ENCODE peak calls at places on chromosomes 4 and X, in ten cellular contexts. One of them, this sample, is unnamed.

GRCh38 chr4:105059337-105059736 is 87.3 kb upstream of the TET2 start:
- DNase-seq in central memory CD4-positive, alpha-beta T cell: no peak
- DNase-seq in SK-MEL-5: no peak
- DNase-seq in HEK293T: no peak
- DNase-seq in NCI-H345: no peak
- DNase-seq in NCI-H2081: no peak
- DNase-seq in GM03348: no peak
- DNase-seq in posterior vena cava: no peak
- DNase-seq in natural killer cell: no peak
- DNase-seq in activated CD8-positive, alpha-beta memory T cell treated with anti-CD3 and anti-CD28 coated beads, Interleukin-2, amount 10 ng/mL, durations not matched to agents 7 days and 5 days: no peak
- DNase-seq in this sample: no peak

GRCh38 chrX:145826466-145826865 is 8.8 kb downstream of the SLITRK2 start:
- DNase-seq in central memory CD4-positive, alpha-beta T cell: no peak
- DNase-seq in SK-MEL-5: no peak
- DNase-seq in HEK293T: no peak
- DNase-seq in NCI-H345: no peak
- DNase-seq in NCI-H2081: no peak
- DNase-seq in GM03348: no peak
- DNase-seq in posterior vena cava: no peak
- DNase-seq in natural killer cell: no peak
- DNase-seq in activated CD8-positive, alpha-beta memory T cell treated with anti-CD3 and anti-CD28 coated beads, Interleukin-2, amount 10 ng/mL, durations not matched to agents 7 days and 5 days: no peak
- DNase-seq in this sample: no peak

GRCh38 chr4:98664959-98665358 is 6.5 kb upstream of the TSPAN5 start:
- DNase-seq in central memory CD4-positive, alpha-beta T cell: no peak
- DNase-seq in SK-MEL-5: no peak
- DNase-seq in HEK293T: no peak
- DNase-seq in NCI-H345: no peak
- DNase-seq in NCI-H2081: no peak
- DNase-seq in GM03348: no peak
- DNase-seq in posterior vena cava: no peak
- DNase-seq in natural killer cell: no peak
- DNase-seq in activated CD8-positive, alpha-beta memory T cell treated with anti-CD3 and anti-CD28 coated beads, Interleukin-2, amount 10 ng/mL, durations not matched to agents 7 days and 5 days: no peak
- DNase-seq in this sample: no peak

GRCh38 chr4:32488690-32489089 is 1768.5 kb downstream of the PCDH7 start:
- DNase-seq in central memory CD4-positive, alpha-beta T cell: no peak
- DNase-seq in SK-MEL-5: no peak
- DNase-seq in HEK293T: no peak
- DNase-seq in NCI-H345: no peak
- DNase-seq in NCI-H2081: no peak
- DNase-seq in GM03348: no peak
- DNase-seq in posterior vena cava: no peak
- DNase-seq in natural killer cell: no peak
- DNase-seq in activated CD8-positive, alpha-beta memory T cell treated with anti-CD3 and anti-CD28 coated beads, Interleukin-2, amount 10 ng/mL, durations not matched to agents 7 days and 5 days: no peak
- DNase-seq in this sample: no peak

GRCh38 chr4:52750819-52751348 is 341 bp downstream of the ERVMER34-1 start:
- DNase-seq in central memory CD4-positive, alpha-beta T cell: peak; percentile 2
- DNase-seq in SK-MEL-5: no peak
- DNase-seq in HEK293T: no peak
- DNase-seq in NCI-H345: no peak
- DNase-seq in NCI-H2081: no peak
- DNase-seq in GM03348: peak; percentile 56
- DNase-seq in posterior vena cava: no peak
- DNase-seq in natural killer cell: no peak
- DNase-seq in activated CD8-positive, alpha-beta memory T cell treated with anti-CD3 and anti-CD28 coated beads, Interleukin-2, amount 10 ng/mL, durations not matched to agents 7 days and 5 days: no peak
- DNase-seq in this sample: no peak

GRCh38 chr4:146976145-146976544 is 30.5 kb upstream of the TTC29 start:
- DNase-seq in central memory CD4-positive, alpha-beta T cell: no peak
- DNase-seq in SK-MEL-5: no peak
- DNase-seq in HEK293T: no peak
- DNase-seq in NCI-H345: no peak
- DNase-seq in NCI-H2081: no peak
- DNase-seq in GM03348: no peak
- DNase-seq in posterior vena cava: no peak
- DNase-seq in natural killer cell: no peak
- DNase-seq in activated CD8-positive, alpha-beta memory T cell treated with anti-CD3 and anti-CD28 coated beads, Interleukin-2, amount 10 ng/mL, durations not matched to agents 7 days and 5 days: no peak
- DNase-seq in this sample: no peak

GRCh38 chrX:123878177-123878576 is 18.3 kb downstream of the XIAP start:
- DNase-seq in central memory CD4-positive, alpha-beta T cell: peak; percentile 26
- DNase-seq in SK-MEL-5: no peak
- DNase-seq in HEK293T: no peak
- DNase-seq in NCI-H345: no peak
- DNase-seq in NCI-H2081: no peak
- DNase-seq in GM03348: no peak
- DNase-seq in posterior vena cava: no peak
- DNase-seq in natural killer cell: no peak
- DNase-seq in activated CD8-positive, alpha-beta memory T cell treated with anti-CD3 and anti-CD28 coated beads, Interleukin-2, amount 10 ng/mL, durations not matched to agents 7 days and 5 days: no peak
- DNase-seq in this sample: no peak

GRCh38 chrX:97609357-97609756 is 725.6 kb downstream of the RPA4 start:
- DNase-seq in central memory CD4-positive, alpha-beta T cell: no peak
- DNase-seq in SK-MEL-5: no peak
- DNase-seq in HEK293T: no peak
- DNase-seq in NCI-H345: no peak
- DNase-seq in NCI-H2081: no peak
- DNase-seq in GM03348: no peak
- DNase-seq in posterior vena cava: no peak
- DNase-seq in natural killer cell: no peak
- DNase-seq in activated CD8-positive, alpha-beta memory T cell treated with anti-CD3 and anti-CD28 coated beads, Interleukin-2, amount 10 ng/mL, durations not matched to agents 7 days and 5 days: no peak
- DNase-seq in this sample: no peak

GRCh38 chr4:13627185-13627605 is 330 bp downstream of the BOD1L1 start:
- DNase-seq in central memory CD4-positive, alpha-beta T cell: no peak
- DNase-seq in SK-MEL-5: peak; percentile 6
- DNase-seq in HEK293T: peak; percentile 55
- DNase-seq in NCI-H345: no peak
- DNase-seq in NCI-H2081: no peak
- DNase-seq in GM03348: no peak
- DNase-seq in posterior vena cava: no peak
- DNase-seq in natural killer cell: no peak
- DNase-seq in activated CD8-positive, alpha-beta memory T cell treated with anti-CD3 and anti-CD28 coated beads, Interleukin-2, amount 10 ng/mL, durations not matched to agents 7 days and 5 days: peak; percentile 62
- DNase-seq in this sample: no peak

GRCh38 chr4:78602334-78602733 is 50.8 kb downstream of the ANXA3 start:
- DNase-seq in central memory CD4-positive, alpha-beta T cell: no peak
- DNase-seq in SK-MEL-5: no peak
- DNase-seq in HEK293T: no peak
- DNase-seq in NCI-H345: no peak
- DNase-seq in NCI-H2081: peak; percentile 50
- DNase-seq in GM03348: no peak
- DNase-seq in posterior vena cava: no peak
- DNase-seq in natural killer cell: no peak
- DNase-seq in activated CD8-positive, alpha-beta memory T cell treated with anti-CD3 and anti-CD28 coated beads, Interleukin-2, amount 10 ng/mL, durations not matched to agents 7 days and 5 days: no peak
- DNase-seq in this sample: no peak

GRCh38 chr4:98546910-98547544 is 111.4 kb downstream of the TSPAN5 start:
- DNase-seq in central memory CD4-positive, alpha-beta T cell: no peak
- DNase-seq in SK-MEL-5: no peak
- DNase-seq in HEK293T: no peak
- DNase-seq in NCI-H345: no peak
- DNase-seq in NCI-H2081: no peak
- DNase-seq in GM03348: peak; percentile 82
- DNase-seq in posterior vena cava: no peak
- DNase-seq in natural killer cell: no peak
- DNase-seq in activated CD8-positive, alpha-beta memory T cell treated with anti-CD3 and anti-CD28 coated beads, Interleukin-2, amount 10 ng/mL, durations not matched to agents 7 days and 5 days: no peak
- DNase-seq in this sample: no peak

GRCh38 chr4:82715731-82716617 is 82.6 kb downstream of the SCD5 start:
- DNase-seq in central memory CD4-positive, alpha-beta T cell: no peak
- DNase-seq in SK-MEL-5: no peak
- DNase-seq in HEK293T: no peak
- DNase-seq in NCI-H345: no peak
- DNase-seq in NCI-H2081: no peak
- DNase-seq in GM03348: peak; percentile 63
- DNase-seq in posterior vena cava: no peak
- DNase-seq in natural killer cell: no peak
- DNase-seq in activated CD8-positive, alpha-beta memory T cell treated with anti-CD3 and anti-CD28 coated beads, Interleukin-2, amount 10 ng/mL, durations not matched to agents 7 days and 5 days: no peak
- DNase-seq in this sample: no peak

GRCh38 chr4:81648576-81649272 is 177.0 kb upstream of the RASGEF1B start:
- DNase-seq in central memory CD4-positive, alpha-beta T cell: peak; percentile 21
- DNase-seq in SK-MEL-5: no peak
- DNase-seq in HEK293T: no peak
- DNase-seq in NCI-H345: peak; percentile 28
- DNase-seq in NCI-H2081: peak; percentile 4
- DNase-seq in GM03348: no peak
- DNase-seq in posterior vena cava: no peak
- DNase-seq in natural killer cell: no peak
- DNase-seq in activated CD8-positive, alpha-beta memory T cell treated with anti-CD3 and anti-CD28 coated beads, Interleukin-2, amount 10 ng/mL, durations not matched to agents 7 days and 5 days: peak; percentile 83
- DNase-seq in this sample: no peak

GRCh38 chr4:24105183-24106039 is 215.6 kb upstream of the PPARGC1A start:
- DNase-seq in central memory CD4-positive, alpha-beta T cell: no peak
- DNase-seq in SK-MEL-5: no peak
- DNase-seq in HEK293T: no peak
- DNase-seq in NCI-H345: no peak
- DNase-seq in NCI-H2081: no peak
- DNase-seq in GM03348: peak; percentile 76
- DNase-seq in posterior vena cava: no peak
- DNase-seq in natural killer cell: no peak
- DNase-seq in activated CD8-positive, alpha-beta memory T cell treated with anti-CD3 and anti-CD28 coated beads, Interleukin-2, amount 10 ng/mL, durations not matched to agents 7 days and 5 days: no peak
- DNase-seq in this sample: peak; percentile 25

GRCh38 chr4:2835978-2836377 is 7.7 kb upstream of the ADD1 start:
- DNase-seq in central memory CD4-positive, alpha-beta T cell: no peak
- DNase-seq in SK-MEL-5: no peak
- DNase-seq in HEK293T: no peak
- DNase-seq in NCI-H345: no peak
- DNase-seq in NCI-H2081: no peak
- DNase-seq in GM03348: no peak
- DNase-seq in posterior vena cava: peak; percentile 80
- DNase-seq in natural killer cell: no peak
- DNase-seq in activated CD8-positive, alpha-beta memory T cell treated with anti-CD3 and anti-CD28 coated beads, Interleukin-2, amount 10 ng/mL, durations not matched to agents 7 days and 5 days: peak; percentile 40
- DNase-seq in this sample: peak; percentile 9

GRCh38 chr4:147286846-147287587 is 193.9 kb upstream of the EDNRA start:
- DNase-seq in central memory CD4-positive, alpha-beta T cell: no peak
- DNase-seq in SK-MEL-5: no peak
- DNase-seq in HEK293T: no peak
- DNase-seq in NCI-H345: no peak
- DNase-seq in NCI-H2081: no peak
- DNase-seq in GM03348: no peak
- DNase-seq in posterior vena cava: no peak
- DNase-seq in natural killer cell: no peak
- DNase-seq in activated CD8-positive, alpha-beta memory T cell treated with anti-CD3 and anti-CD28 coated beads, Interleukin-2, amount 10 ng/mL, durations not matched to agents 7 days and 5 days: no peak
- DNase-seq in this sample: no peak

GRCh38 chrX:154096140-154097002 is 1.1 kb downstream of the MECP2 start:
- DNase-seq in central memory CD4-positive, alpha-beta T cell: peak; percentile 14
- DNase-seq in SK-MEL-5: no peak
- DNase-seq in HEK293T: no peak
- DNase-seq in NCI-H345: no peak
- DNase-seq in NCI-H2081: no peak
- DNase-seq in GM03348: peak; percentile 39
- DNase-seq in posterior vena cava: no peak
- DNase-seq in natural killer cell: peak; percentile 16
- DNase-seq in activated CD8-positive, alpha-beta memory T cell treated with anti-CD3 and anti-CD28 coated beads, Interleukin-2, amount 10 ng/mL, durations not matched to agents 7 days and 5 days: peak; percentile 42
- DNase-seq in this sample: no peak

GRCh38 chr4:144575181-144575580 is 70.8 kb upstream of the HHIP start:
- DNase-seq in central memory CD4-positive, alpha-beta T cell: no peak
- DNase-seq in SK-MEL-5: peak; percentile 47
- DNase-seq in HEK293T: peak; percentile 15
- DNase-seq in NCI-H345: peak; percentile 6
- DNase-seq in NCI-H2081: peak; percentile 15
- DNase-seq in GM03348: peak; percentile 9
- DNase-seq in posterior vena cava: no peak
- DNase-seq in natural killer cell: no peak
- DNase-seq in activated CD8-positive, alpha-beta memory T cell treated with anti-CD3 and anti-CD28 coated beads, Interleukin-2, amount 10 ng/mL, durations not matched to agents 7 days and 5 days: no peak
- DNase-seq in this sample: no peak

GRCh38 chrX:140091276-140091886 is 126.1 kb upstream of the CXorf66 start:
- DNase-seq in central memory CD4-positive, alpha-beta T cell: peak; percentile 12
- DNase-seq in SK-MEL-5: no peak
- DNase-seq in HEK293T: peak; percentile 59
- DNase-seq in NCI-H345: no peak
- DNase-seq in NCI-H2081: no peak
- DNase-seq in GM03348: peak; percentile 41
- DNase-seq in posterior vena cava: no peak
- DNase-seq in natural killer cell: peak; percentile 17
- DNase-seq in activated CD8-positive, alpha-beta memory T cell treated with anti-CD3 and anti-CD28 coated beads, Interleukin-2, amount 10 ng/mL, durations not matched to agents 7 days and 5 days: no peak
- DNase-seq in this sample: no peak

GRCh38 chr4:119733431-119733830 is 104.8 kb upstream of the PDE5A start:
- DNase-seq in central memory CD4-positive, alpha-beta T cell: no peak
- DNase-seq in SK-MEL-5: no peak
- DNase-seq in HEK293T: no peak
- DNase-seq in NCI-H345: no peak
- DNase-seq in NCI-H2081: no peak
- DNase-seq in GM03348: no peak
- DNase-seq in posterior vena cava: no peak
- DNase-seq in natural killer cell: no peak
- DNase-seq in activated CD8-positive, alpha-beta memory T cell treated with anti-CD3 and anti-CD28 coated beads, Interleukin-2, amount 10 ng/mL, durations not matched to agents 7 days and 5 days: no peak
- DNase-seq in this sample: no peak

GRCh38 chr4:70187216-70187615 is 8.3 kb upstream of the ODAM start:
- DNase-seq in central memory CD4-positive, alpha-beta T cell: no peak
- DNase-seq in SK-MEL-5: peak; percentile 96
- DNase-seq in HEK293T: no peak
- DNase-seq in NCI-H345: no peak
- DNase-seq in NCI-H2081: no peak
- DNase-seq in GM03348: no peak
- DNase-seq in posterior vena cava: no peak
- DNase-seq in natural killer cell: no peak
- DNase-seq in activated CD8-positive, alpha-beta memory T cell treated with anti-CD3 and anti-CD28 coated beads, Interleukin-2, amount 10 ng/mL, durations not matched to agents 7 days and 5 days: no peak
- DNase-seq in this sample: no peak

GRCh38 chr4:65510976-65511375 is 159.3 kb downstream of the EPHA5 start:
- DNase-seq in central memory CD4-positive, alpha-beta T cell: no peak
- DNase-seq in SK-MEL-5: no peak
- DNase-seq in HEK293T: no peak
- DNase-seq in NCI-H345: no peak
- DNase-seq in NCI-H2081: no peak
- DNase-seq in GM03348: no peak
- DNase-seq in posterior vena cava: no peak
- DNase-seq in natural killer cell: no peak
- DNase-seq in activated CD8-positive, alpha-beta memory T cell treated with anti-CD3 and anti-CD28 coated beads, Interleukin-2, amount 10 ng/mL, durations not matched to agents 7 days and 5 days: no peak
- DNase-seq in this sample: no peak

GRCh38 chr4:175309041-175309440 is 390.9 kb downstream of the ADAM29 start:
- DNase-seq in central memory CD4-positive, alpha-beta T cell: no peak
- DNase-seq in SK-MEL-5: no peak
- DNase-seq in HEK293T: no peak
- DNase-seq in NCI-H345: no peak
- DNase-seq in NCI-H2081: no peak
- DNase-seq in GM03348: no peak
- DNase-seq in posterior vena cava: no peak
- DNase-seq in natural killer cell: no peak
- DNase-seq in activated CD8-positive, alpha-beta memory T cell treated with anti-CD3 and anti-CD28 coated beads, Interleukin-2, amount 10 ng/mL, durations not matched to agents 7 days and 5 days: no peak
- DNase-seq in this sample: no peak

This sample was measured in gastrocnemius medialis.